ENCODE peak calls at places on chromosomes 12 and 14, in five cellular contexts. N, U, C, O and X are unnamed samples.

GRCh38 chr12:41361791-41362190 is 173.7 kb downstream of the PDZRN4 start:
- DNase-seq in N (no peak), U (no peak), C (no peak), O (no peak), X (no peak)

GRCh38 chr14:74675219-74675618 is 37.7 kb downstream of the AREL1 start:
- DNase-seq in N (no peak), U (no peak), C (no peak), O (no peak), X (peak; percentile 28)

GRCh38 chr12:30197392-30198047 is 413.8 kb upstream of the TMTC1 start:
- DNase-seq in N (no peak), U (no peak), C (peak; percentile 73), O (peak; percentile 34), X (peak; percentile 76)

GRCh38 chr12:15205341-15206010 is 15.7 kb downstream of the RERG start:
- DNase-seq in N (no peak), U (no peak), C (no peak), O (no peak), X (peak; percentile 38)

GRCh38 chr14:56844603-56845002 is 34.3 kb upstream of the OTX2 start:
- DNase-seq in N (no peak), U (no peak), C (no peak), O (no peak), X (no peak)

GRCh38 chr14:45252356-45253069 is 489 bp downstream of the MIS18BP1 start:
- DNase-seq in N (no peak), U (no peak), C (no peak), O (no peak), X (peak; percentile 41)

GRCh38 chr14:69617796-69618195 is 6.4 kb downstream of the SUSD6 start:
- DNase-seq in N (no peak), U (no peak), C (no peak), O (no peak), X (no peak)

GRCh38 chr12:116765271-116765670 is 27.2 kb downstream of the RNFT2 start:
- DNase-seq in N (no peak), U (no peak), C (no peak), O (no peak), X (no peak)

GRCh38 chr14:104282332-104283196 is 144.2 kb downstream of the KIF26A start:
- DNase-seq in N (no peak), U (no peak), C (no peak), O (no peak), X (no peak)

GRCh38 chr14:101225729-101226152 is 322.2 kb upstream of the RTL1 start:
- DNase-seq in N (no peak), U (no peak), C (no peak), O (no peak), X (no peak)

GRCh38 chr12:31647106-31647505 is 12.4 kb upstream of the ETFBKMT start:
- DNase-seq in N (no peak), U (no peak), C (no peak), O (no peak), X (no peak)

GRCh38 chr14:21768116-21768874 is 94.7 kb upstream of the OR4E1 start:
- DNase-seq in N (no peak), U (no peak), C (peak; percentile 4), O (peak; percentile 8), X (peak; percentile 23)

GRCh38 chr14:57871487-57872080 is 5.7 kb upstream of the SLC35F4 start:
- DNase-seq in N (peak; percentile 49), U (no peak), C (peak; percentile 34), O (peak; percentile 77), X (peak; percentile 62)

DNA sequence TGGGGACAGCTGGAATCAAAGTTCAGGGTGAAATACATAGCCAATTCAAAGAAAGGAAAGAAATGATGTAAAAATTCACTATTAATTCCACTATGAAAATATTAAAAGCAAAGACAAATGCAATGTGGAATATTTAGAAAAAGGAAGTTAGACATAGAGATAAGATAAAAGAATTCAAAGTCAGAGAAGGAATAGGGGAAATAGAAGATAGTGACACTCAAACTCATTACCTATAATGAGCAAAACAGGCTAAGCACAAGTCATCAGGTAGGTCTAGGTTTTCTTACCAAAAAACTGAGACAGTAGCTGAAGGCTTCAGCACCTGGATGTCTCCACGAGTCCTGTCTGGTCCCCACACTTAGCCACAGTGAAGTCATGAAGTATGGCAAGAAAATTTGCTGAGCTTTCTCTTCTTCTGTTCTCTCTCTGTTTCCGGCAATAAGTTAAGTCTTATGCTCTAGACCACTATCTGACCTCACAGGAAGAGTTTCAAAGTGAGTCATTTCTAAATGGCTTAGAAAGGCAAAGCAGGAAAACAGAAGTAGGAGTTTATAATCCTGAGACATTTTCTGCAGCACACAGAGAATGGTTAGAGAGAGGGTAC is at the start of gene C3AR1:
- DNase-seq in N (no peak), U (no peak), C (peak; percentile 53), O (peak; percentile 80), X (peak; percentile 78)
- H3K4me3 ChIP-seq in N (no peak within 1 kb of the TSS), U (no peak within 1 kb of the TSS), C (peak within 1 kb of the TSS; percentile 30), O (no peak within 1 kb of the TSS), X (no peak within 1 kb of the TSS)

DNA sequence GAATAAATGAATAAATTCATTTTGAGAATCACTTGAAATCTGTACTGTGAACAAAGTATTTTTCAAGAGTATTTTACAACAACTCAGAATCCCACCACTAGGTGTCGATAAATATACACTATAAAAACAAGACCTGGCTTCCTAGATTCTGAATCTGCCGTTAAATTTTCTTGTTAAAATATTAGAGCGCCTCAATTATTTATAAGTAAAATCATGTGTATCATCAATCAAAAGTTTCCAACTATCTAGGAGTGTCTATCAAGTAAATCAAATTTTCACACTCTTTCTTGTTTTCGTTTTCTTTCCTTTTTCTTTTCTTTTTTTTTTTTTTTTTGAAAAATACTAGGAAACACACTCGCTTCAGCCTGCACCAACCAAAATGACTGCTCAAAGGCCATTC is 179.2 kb upstream of the DCN start:
- DNase-seq in N (no peak), U (no peak), C (no peak), O (peak; percentile 68), X (peak; percentile 76)
- TF ChIP-seq CTCF in N (peak; percentile 42), U (peak; percentile 36), C (peak; percentile 47), O (peak; percentile 55), X (peak; percentile 53)

DNA sequence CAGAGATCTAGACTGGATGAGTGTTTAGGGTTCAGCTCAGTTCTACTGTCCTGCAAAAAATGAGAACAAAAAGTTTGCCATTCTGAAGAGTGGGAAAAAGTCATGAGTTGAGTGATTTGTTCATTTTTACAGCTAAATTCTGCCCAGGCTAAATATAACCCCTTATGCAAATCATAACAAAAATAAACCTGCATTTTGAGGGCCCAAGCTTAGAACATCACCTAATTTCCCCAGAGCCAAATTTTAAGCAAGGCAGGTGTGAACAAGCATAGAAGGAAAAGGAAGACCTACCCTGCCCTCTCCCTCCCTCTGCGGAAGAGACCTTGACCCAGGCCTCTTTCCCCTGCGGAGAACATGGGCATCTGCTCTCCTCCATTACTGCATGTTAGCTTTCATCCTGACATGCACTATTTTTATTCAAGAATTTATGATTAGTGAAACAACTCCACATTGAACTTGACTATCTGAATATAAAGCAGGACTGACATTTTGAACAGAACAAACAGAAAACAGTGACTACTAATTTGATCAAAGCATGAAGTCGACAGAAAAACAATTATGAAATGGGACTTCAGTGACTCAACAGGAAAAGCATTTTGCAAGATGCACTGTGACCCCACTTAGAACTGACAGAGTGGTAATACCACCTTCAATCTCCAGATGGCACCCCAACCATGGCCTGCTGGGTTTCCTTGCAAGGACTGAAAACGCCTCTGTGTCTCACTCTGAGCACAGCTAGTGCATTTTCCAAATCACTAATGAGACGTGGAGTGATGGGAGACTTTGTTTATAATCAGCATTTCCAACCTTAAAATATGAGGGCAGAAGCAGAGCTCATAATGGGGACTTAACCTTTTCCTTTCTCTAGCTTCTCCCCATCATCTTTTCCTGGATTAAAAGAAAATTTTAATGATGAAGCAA is 30.9 kb upstream of the SELPLG start:
- DNase-seq in N (peak; percentile 88), U (peak; percentile 91), C (peak; percentile 94), O (peak; percentile 96), X (peak; percentile 97)
- H3K4me3 ChIP-seq in N (no peak overlapping the region), U (no peak overlapping the region), C (no peak overlapping the region), O (no peak overlapping the region), X (peak overlapping the region; percentile 10)

GRCh38 chr12:107388263-107388662 is 294.9 kb upstream of the CRY1 start:
- DNase-seq in N (no peak), U (no peak), C (no peak), O (no peak), X (no peak)
- TF ChIP-seq CTCF in N (no peak), U (no peak), C (no peak), O (no peak), X (no peak)

DNA sequence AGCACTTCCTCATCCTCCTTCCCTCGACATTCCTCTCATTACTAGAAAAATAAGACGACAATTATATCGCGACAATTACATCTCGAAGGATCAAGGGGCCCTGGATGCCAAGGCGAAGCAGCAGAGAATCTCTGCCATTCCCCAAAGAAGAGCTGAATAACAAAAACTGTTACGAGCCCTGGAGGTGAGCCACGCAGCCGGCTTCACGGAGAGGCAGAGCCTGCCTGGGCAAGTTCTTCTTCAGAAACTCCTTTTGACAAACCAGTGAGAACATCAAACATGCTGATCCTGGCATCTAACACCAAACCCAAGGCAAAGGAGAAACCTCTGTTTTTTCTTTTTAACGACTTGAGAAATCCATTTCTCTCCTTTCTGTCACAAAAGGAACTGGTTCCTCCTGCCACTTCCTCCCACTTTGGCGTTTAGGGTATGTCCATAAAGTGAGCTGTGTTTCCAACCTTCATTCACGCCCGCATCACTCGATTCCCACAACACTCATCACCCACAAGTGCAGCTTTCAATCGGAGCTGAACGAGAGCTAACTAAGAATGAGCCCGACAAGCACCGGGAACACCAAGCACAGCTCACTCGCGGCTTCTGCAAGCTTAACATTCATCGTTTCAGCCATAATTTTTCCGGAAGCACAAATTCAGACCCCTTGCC is 21.5 kb downstream of the CCDC88C start:
- DNase-seq in N (no peak), U (no peak), C (no peak), O (no peak), X (no peak)
- H3K4me3 ChIP-seq in N (no peak overlapping the region), U (no peak overlapping the region), C (no peak overlapping the region), O (no peak overlapping the region), X (no peak overlapping the region)

DNA sequence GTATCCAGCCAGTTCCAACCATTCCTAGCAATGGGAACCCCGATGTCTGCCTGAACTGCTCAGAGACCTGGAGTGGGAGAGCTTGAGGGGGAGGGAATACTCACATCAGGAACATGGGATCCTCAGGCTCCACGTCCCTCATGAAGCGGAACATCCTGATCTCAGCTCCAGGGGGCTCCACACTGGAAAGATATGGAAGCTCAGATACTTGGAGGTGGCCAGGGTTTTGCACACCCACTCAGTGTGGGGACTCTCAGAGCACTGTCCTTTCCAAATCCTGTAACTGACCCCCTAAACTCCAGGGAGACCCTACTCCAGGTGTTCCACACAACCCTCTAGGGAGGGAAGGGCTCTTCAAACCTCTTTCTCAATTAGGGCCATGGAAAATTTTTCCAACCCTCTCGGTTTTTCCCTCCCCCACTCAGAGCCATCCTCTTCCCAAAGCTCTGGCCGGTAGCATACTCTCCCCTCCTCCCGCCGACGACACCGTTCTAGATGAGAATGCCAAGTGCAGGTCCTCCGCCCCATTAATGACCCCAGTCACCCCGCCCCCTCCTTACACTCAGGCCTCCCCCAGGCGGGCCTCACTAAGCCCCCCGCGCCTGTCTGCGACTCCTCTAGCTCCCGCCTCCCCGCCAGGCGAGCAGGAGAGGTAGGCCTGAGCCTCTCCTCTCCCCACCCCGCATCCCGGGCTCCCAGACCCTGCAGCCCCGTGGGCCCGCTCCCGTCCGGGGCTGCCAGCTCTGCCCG is 585 bp downstream of the MLF2 start:
- DNase-seq in N (no peak), U (peak; percentile 47), C (peak; percentile 51), O (peak; percentile 52), X (peak; percentile 63)
- TF ChIP-seq CTCF in N (peak; percentile 64), U (no peak), C (peak; percentile 74), O (peak; percentile 61), X (peak; percentile 53)

GRCh38 chr12:42741771-42742510 is 152.4 kb upstream of the PRICKLE1 start:
- DNase-seq in N (peak; percentile 68), U (no peak), C (peak; percentile 75), O (peak; percentile 82), X (peak; percentile 80)
- H3K4me3 ChIP-seq in N (no peak overlapping the region), U (no peak overlapping the region), C (no peak overlapping the region), O (no peak overlapping the region), X (no peak overlapping the region)